ENCODE peak calls at places on chromosome 12, in seven cellular contexts. M, G, Y, O, C, A and T are unnamed samples.

GRCh38 chr12:52836042-52836466 is 1.9 kb upstream of the KRT79 start:
- DNase-seq in O (no peak), A (no peak), G (no peak), C (peak), M (no peak), Y (no peak), T (no peak)

GRCh38 chr12:109624467-109624866 is 50.9 kb downstream of the MVK start:
- DNase-seq in O (no peak), M (no peak), G (peak), Y (no peak), A (no peak), C (peak), T (no peak)

GRCh38 chr12:39605501-39605900 is 14.1 kb downstream of the ABCD2 start:
- DNase-seq in Y (no peak), O (no peak), M (peak), C (peak), G (no peak), A (no peak), T (no peak)

GRCh38 chr12:123055281-123055766 is 74.8 kb downstream of the ARL6IP4 start:
- DNase-seq in G (no peak), A (no peak), C (no peak), Y (no peak), M (no peak), O (no peak), T (no peak)

GRCh38 chr12:2187195-2187963 is 134.6 kb downstream of the CACNA1C start:
- DNase-seq in G (no peak), C (no peak), O (no peak), M (no peak), Y (no peak), A (peak), T (no peak)

GRCh38 chr12:56768424-56768823 is 5.3 kb downstream of the HSD17B6 start:
- DNase-seq in Y (no peak), A (no peak), M (no peak), O (no peak), G (no peak), C (peak), T (no peak)

GRCh38 chr12:97182719-97183118 is 275.7 kb downstream of the NEDD1 start:
- DNase-seq in Y (no peak), A (no peak), M (no peak), G (no peak), O (no peak), C (no peak), T (peak)

GRCh38 chr12:131683266-131684014 is 27.4 kb upstream of the SFSWAP start:
- DNase-seq in O (no peak), C (no peak), G (no peak), M (no peak), A (no peak), Y (no peak), T (no peak)

DNA sequence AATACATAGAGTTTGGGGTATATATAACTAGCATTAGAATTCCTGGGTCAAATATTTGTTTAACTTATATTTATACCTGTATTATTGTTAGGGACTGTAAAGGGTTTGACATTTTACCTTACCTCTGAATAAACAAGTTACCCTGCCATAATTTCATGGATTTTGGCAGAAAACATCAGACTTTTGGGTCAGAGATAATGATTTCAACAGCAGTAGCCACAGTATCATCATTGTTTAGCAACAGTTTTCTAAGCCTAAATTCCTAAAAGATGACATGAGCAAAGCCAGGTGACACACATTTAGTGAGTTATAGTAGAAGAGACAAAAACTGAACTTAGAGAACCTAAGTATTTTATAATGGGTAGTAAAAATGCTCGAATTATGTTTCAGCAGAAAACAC is 954.4 kb downstream of the TRHDE start:
- DNase-seq in M (no peak), Y (no peak), O (no peak), C (peak), G (no peak), A (no peak), T (no peak)
- TF ChIP-seq EZH2phosphoT487 in M (no peak), Y (no peak), O (no peak), C (no peak), G (no peak), A (no peak), T (no peak)

DNA sequence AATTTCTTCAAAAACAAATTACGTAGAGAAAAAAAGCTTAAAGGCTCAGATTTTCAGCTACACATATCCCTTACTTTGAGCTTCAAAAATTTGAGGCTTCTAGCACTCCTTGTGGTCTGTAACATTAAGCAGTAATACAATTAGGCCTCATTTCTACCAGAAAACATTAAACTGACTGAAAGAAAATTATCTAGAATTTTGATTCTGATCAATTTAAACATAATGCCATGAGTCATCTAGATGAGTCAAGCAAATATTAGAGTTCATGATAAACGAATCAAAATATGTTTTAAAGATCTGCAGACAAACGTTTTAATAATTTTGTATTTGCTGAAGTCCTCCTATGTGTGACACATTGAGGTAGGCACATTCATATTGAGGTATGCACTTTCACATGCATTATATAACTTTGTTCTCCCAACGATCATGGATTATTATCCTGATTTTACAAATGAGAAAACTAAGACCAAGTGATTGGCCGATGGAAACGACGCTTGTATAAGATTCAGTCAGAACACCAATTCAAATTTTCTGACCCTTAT is 4.3 kb downstream of the OSBPL8 start:
- DNase-seq in C (peak), G (no peak), A (peak), O (no peak), Y (no peak), M (no peak), T (no peak)
- TF ChIP-seq CTCF in C (peak), G (no peak), A (peak), O (no peak), Y (no peak), M (no peak), T (no peak)

GRCh38 chr12:69042557-69042956 is 109.6 kb upstream of the CPM start:
- DNase-seq in G (no peak), A (no peak), M (no peak), C (no peak), Y (no peak), O (no peak), T (no peak)

GRCh38 chr12:69042970-69043369 is 110.0 kb upstream of the CPM start:
- DNase-seq in A (no peak), Y (no peak), G (no peak), O (no peak), C (no peak), M (no peak), T (no peak)

GRCh38 chr12:69039881-69040280 is 106.9 kb upstream of the CPM start:
- DNase-seq in Y (no peak), G (no peak), M (no peak), O (no peak), A (no peak), C (no peak), T (no peak)

GRCh38 chr12:69036533-69036932 is 103.6 kb upstream of the CPM start:
- DNase-seq in A (no peak), Y (no peak), O (no peak), G (no peak), C (no peak), M (no peak), T (no peak)

DNA sequence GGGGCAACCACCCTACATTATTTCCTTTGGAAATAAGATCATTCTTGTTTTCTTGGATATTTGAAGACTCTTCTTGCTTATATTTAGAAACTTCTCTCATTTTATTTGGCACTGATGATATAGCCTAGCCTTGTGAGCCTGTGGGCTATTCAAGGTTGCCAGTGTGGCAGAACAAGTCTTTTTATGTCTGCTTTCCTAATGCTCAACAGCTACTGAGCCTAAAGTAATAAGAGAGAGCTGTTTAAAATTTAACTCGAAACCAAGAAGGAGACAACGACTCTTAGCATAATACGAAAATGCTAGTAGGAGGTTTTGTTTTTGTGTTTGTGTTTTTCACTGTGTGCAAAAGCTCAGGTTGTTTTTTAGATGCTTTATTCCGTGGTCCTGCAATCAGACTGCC is 104.0 kb upstream of the CPM start:
- DNase-seq in C (no peak), O (no peak), Y (no peak), G (no peak), M (no peak), A (no peak), T (no peak)
- H2AFZ ChIP-seq in C (no peak), O (no peak), Y (no peak), G (peak), M (no peak), A (peak), T (peak)

GRCh38 chr12:102169922-102170698 is 27.5 kb downstream of the PMCH start:
- DNase-seq in Y (peak), C (peak), A (peak), M (peak), O (peak), G (peak), T (peak)
- TF ChIP-seq EZH2phosphoT487 in Y (no peak), C (no peak), A (no peak), M (no peak), O (no peak), G (no peak), T (no peak)

GRCh38 chr12:12007713-12008231 is 63.0 kb upstream of the BCL2L14 start:
- DNase-seq in Y (no peak), O (no peak), A (no peak), C (no peak), G (no peak), M (no peak), T (no peak)

GRCh38 chr12:12007001-12007712 is 63.6 kb upstream of the BCL2L14 start:
- DNase-seq in O (no peak), M (no peak), G (no peak), A (no peak), Y (no peak), C (peak), T (no peak)

GRCh38 chr12:12008232-12008850 is 62.4 kb upstream of the BCL2L14 start:
- DNase-seq in G (no peak), A (peak), Y (no peak), O (peak), C (no peak), M (no peak), T (peak)

GRCh38 chr12:12010277-12011031 is 60.3 kb upstream of the BCL2L14 start:
- DNase-seq in O (no peak), Y (peak), G (no peak), C (peak), A (peak), M (no peak), T (no peak)

GRCh38 chr12:12008931-12009611 is 61.7 kb upstream of the BCL2L14 start:
- DNase-seq in A (peak), O (peak), G (no peak), M (no peak), C (peak), Y (no peak), T (peak)
- TF ChIP-seq CTCF in A (no peak), O (peak), G (peak), M (no peak), C (no peak), Y (no peak), T (peak)

GRCh38 chr12:7189398-7190267 is at the start of gene PEX5:
- DNase-seq in Y (peak), O (peak), G (peak), M (peak), C (peak), A (peak), T (peak)

GRCh38 chr12:7188557-7189397 is 709 bp upstream of the PEX5 start:
- DNase-seq in Y (peak), A (peak), M (peak), G (peak), C (peak), O (peak), T (peak)

GRCh38 chr12:7190268-7191055 is 976 bp downstream of the PEX5 start:
- DNase-seq in C (no peak), O (peak), M (no peak), G (peak), A (peak), Y (no peak), T (peak)
- H2AFZ ChIP-seq in C (peak), O (peak), M (no peak), G (peak), A (peak), Y (peak), T (no peak)

GRCh38 chr12:6960291-6961277 is 9.4 kb downstream of the PTPN6 start:
- DNase-seq in Y (peak), C (no peak), O (no peak), G (no peak), M (no peak), A (peak), T (peak)

GRCh38 chr12:6961278-6961694 is 9.2 kb downstream of the PHB2 start:
- DNase-seq in Y (peak), A (no peak), O (no peak), G (peak), C (no peak), M (no peak), T (no peak)

GRCh38 chr12:6962285-6963015 is 8.0 kb downstream of the PHB2 start:
- DNase-seq in A (no peak), C (no peak), G (peak), Y (peak), M (no peak), O (peak), T (peak)

GRCh38 chr12:6963016-6963731 is 7.3 kb downstream of the PHB2 start:
- DNase-seq in A (no peak), Y (no peak), M (peak), C (no peak), O (peak), G (peak), T (no peak)

DNA sequence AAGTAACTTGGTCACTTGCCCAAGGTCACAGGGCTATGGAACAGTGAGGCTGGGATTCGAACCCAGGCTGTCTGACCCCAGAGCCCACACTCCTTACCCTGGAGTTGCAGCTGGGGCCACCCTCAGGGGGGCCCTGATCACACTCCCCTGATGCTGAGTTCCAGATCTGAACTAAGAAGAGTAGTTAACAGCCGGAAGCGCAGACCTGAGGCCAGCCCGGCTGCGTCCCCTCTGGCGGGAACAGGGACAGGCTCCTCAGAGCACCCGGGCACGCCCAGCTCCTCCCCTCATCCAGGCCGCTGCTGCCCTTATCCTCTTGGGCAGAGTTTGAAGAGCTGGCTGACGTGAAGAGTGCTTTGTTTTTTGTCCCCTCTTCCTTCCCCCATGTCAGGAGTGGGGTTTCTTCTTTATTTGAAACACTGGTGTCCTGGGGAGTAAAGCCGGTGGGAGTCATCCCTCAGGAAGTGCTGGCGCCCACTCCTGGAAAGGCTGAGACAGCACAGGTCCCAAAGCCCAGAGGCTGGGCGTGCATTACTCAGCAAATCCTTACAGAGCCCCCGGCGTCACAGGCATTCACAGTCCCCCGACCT is 8.7 kb downstream of the PHB2 start:
- DNase-seq in C (peak), G (peak), O (peak), M (peak), Y (peak), A (peak), T (peak)
- TF ChIP-seq EZH2phosphoT487 in C (no peak), G (no peak), O (no peak), M (no peak), Y (no peak), A (no peak), T (no peak)

DNA sequence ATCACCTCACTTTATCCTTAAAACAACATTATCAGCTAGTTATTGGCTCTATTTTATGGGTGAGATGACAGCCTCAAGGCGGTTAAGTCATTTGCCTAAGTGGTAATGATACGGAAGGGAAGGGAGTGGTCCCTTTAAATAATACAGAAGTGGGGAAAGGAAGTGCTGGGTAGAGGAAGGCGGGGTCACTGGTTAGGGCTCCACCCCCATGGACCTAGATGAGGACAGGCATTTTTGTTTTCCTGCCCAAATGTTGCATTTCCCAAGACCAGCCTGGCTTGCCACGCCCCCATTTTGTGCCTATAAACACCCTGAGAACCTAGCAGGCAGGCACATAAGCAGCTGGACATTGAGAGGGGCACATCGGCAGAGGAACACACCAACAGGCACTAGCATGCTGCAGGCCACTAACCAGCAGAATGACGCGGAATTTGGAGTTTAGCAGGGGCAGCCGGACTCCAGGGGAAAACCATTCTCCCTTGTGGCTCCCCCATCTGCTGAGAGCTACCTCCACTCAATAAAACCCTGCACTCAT is 100.9 kb downstream of the EPS8 start:
- DNase-seq in C (no peak), O (peak), A (no peak), Y (no peak), G (no peak), M (peak), T (no peak)
- TF ChIP-seq CTCF in C (no peak), O (no peak), A (no peak), Y (no peak), G (no peak), M (no peak), T (no peak)